ENCODE peak calls at places on chromosomes 4 and X, in four cellular contexts. M is adrenal gland, D is IMR-90, T is heart left ventricle. O is an unnamed sample.
A peak's percentile ranks its signal among the peaks of the same experiment; 100 is the strongest.

GRCh38 chrX:28549839-28550238 is 37.4 kb upstream of the IL1RAPL1 start:
- DNase-seq in M (no peak), D (no peak), T (no peak), O (no peak)

GRCh38 chr4:40165931-40166330 is 30.9 kb upstream of the RHOH start:
- DNase-seq in M (no peak), D (no peak), T (no peak), O (no peak)

GRCh38 chr4:142100941-142101340 is 464.6 kb downstream of the IL15 start:
- DNase-seq in M (no peak), D (no peak), T (no peak), O (no peak)

GRCh38 chrX:48508400-48509244 is at the start of gene PORCN:
- DNase-seq in M (peak; percentile 83), D (peak; percentile 35), T (peak; percentile 90), O (peak; percentile 91)

GRCh38 chr4:67549123-67549522 is 3.8 kb upstream of the CENPC start:
- DNase-seq in M (no peak), D (no peak), T (no peak), O (no peak)

GRCh38 chr4:120053916-120054315 is 12.7 kb downstream of the MAD2L1 start:
- DNase-seq in M (no peak), D (no peak), T (no peak), O (no peak)

GRCh38 chrX:136577562-136577961 is 45.5 kb downstream of the VGLL1 start:
- DNase-seq in M (peak; percentile 69), D (peak; percentile 32), T (peak; percentile 52), O (peak; percentile 77)

GRCh38 chrX:9767375-9767774 is 1.7 kb upstream of the GPR143 start:
- DNase-seq in M (no peak), D (no peak), T (no peak), O (no peak)

GRCh38 chrX:154918060-154918483 is 31.9 kb downstream of the F8A1 start:
- DNase-seq in M (peak; percentile 75), D (peak; percentile 80), T (peak; percentile 26), O (peak; percentile 86)

GRCh38 chr4:4509521-4509920 is 32.3 kb downstream of the STX18 start:
- DNase-seq in M (no peak), D (no peak), T (no peak), O (no peak)

GRCh38 chr4:41207330-41207831 is 7.0 kb downstream of the APBB2 start:
- DNase-seq in M (no peak), D (no peak), T (peak; percentile 45), O (no peak)

GRCh38 chr4:114005569-114006442 is 26.4 kb upstream of the ARSJ start:
- DNase-seq in M (no peak), D (peak; percentile 82), T (no peak), O (no peak)

GRCh38 chr4:163191999-163192398 is 25.3 kb upstream of the NAF1 start:
- DNase-seq in M (no peak), D (peak; percentile 39), T (no peak), O (no peak)

GRCh38 chrX:123859828-123860505 is at the start of gene XIAP:
- DNase-seq in M (peak; percentile 83), D (peak; percentile 84), T (peak; percentile 91), O (peak; percentile 92)

GRCh38 chrX:123859409-123859827 is 435 bp upstream of the XIAP start:
- DNase-seq in M (peak; percentile 72), D (no peak), T (no peak), O (no peak)

GRCh38 chrX:123860983-123861382 is 1.1 kb downstream of the XIAP start:
- DNase-seq in M (no peak), D (peak; percentile 19), T (no peak), O (no peak)

DNA sequence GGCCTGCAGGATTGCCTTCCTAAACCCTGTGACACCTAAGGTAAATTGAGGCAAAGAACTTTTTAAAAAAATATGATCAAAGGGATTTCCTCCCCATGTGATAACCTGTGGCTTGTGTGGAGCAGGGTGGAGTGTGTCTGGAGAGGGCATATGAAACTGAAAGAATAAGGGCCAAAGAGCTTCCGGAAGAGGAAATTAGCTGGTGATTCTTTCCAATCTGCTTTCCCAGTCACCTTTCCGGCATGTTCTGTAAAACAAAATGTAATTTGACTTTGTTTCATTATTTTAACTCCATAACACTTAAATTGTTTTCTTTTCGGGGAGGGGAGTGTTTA is 620 bp downstream of the XIAP start:
- DNase-seq in M (peak; percentile 40), D (no peak), T (no peak), O (no peak)
- TF ChIP-seq POLR2A in M (peak; percentile 8), D (no peak), T (no peak), O (no peak)

GRCh38 chrX:19879742-19880378 is 7.5 kb downstream of the SH3KBP1 start:
- DNase-seq in M (no peak), D (no peak), T (no peak), O (no peak)
- H3K4me1 ChIP-seq in M (no peaks in the 10 kb centered on the region), D (peaks cover 3% of the 10 kb centered on the region), T (no peaks in the 10 kb centered on the region), O (no peaks in the 10 kb centered on the region)

DNA sequence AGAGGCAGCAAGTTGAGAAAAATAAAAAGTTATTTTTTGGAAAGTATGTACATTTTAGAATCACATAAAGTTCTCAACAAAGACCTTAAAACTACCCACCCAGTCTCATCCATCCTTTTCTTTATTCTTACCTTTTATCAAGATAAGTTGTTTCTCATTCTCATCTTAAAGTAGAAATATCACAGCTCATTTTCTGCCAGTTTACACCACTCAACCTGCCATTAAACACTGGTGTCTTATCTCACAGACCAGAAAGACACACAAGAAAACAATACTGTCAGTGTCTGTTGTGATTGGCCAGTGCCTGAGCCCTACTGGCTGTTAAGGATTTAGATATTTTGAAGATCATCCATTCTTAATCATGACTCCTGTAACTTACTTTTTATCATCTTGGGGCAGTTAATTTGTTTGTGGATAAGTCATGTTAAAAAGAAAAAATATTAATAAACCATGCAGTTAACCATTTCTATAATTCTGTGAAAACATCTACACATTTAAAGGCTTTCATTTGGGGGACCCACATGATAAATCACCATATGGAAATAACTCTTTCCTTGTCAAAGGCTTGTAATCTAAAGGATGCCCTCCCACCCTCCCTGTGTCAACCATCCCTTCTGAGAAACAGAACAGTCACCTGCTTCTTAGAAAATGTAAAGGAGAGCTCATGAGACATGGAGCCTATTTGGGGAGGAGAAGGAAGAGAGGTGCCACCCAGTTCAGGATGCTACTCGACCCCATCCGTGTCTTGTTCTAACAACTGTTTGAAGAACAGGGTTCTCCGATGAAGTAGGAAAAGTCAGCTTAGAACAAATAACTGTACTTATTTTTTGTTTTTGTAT is 897.2 kb upstream of the INTU start:
- DNase-seq in M (no peak), D (no peak), T (no peak), O (no peak)
- TF ChIP-seq POLR2A in M (no peak), D (no peak), T (no peak), O (no peak)

GRCh38 chr4:70709551-70710080 is 12.1 kb upstream of the RUFY3 start:
- DNase-seq in M (no peak), D (no peak), T (no peak), O (no peak)
- H3K4me1 ChIP-seq in M (peaks cover 38% of the 10 kb centered on the region), D (peaks cover 4% of the 10 kb centered on the region), T (no peaks in the 10 kb centered on the region), O (no peaks in the 10 kb centered on the region)

GRCh38 chr4:82372874-82373815 is 646 bp downstream of the HNRNPD start:
- DNase-seq in M (peak; percentile 82), D (peak; percentile 57), T (peak; percentile 73), O (peak; percentile 88)
- TF ChIP-seq POLR2A in M (no peak), D (peak; percentile 72), T (no peak), O (no peak)

DNA sequence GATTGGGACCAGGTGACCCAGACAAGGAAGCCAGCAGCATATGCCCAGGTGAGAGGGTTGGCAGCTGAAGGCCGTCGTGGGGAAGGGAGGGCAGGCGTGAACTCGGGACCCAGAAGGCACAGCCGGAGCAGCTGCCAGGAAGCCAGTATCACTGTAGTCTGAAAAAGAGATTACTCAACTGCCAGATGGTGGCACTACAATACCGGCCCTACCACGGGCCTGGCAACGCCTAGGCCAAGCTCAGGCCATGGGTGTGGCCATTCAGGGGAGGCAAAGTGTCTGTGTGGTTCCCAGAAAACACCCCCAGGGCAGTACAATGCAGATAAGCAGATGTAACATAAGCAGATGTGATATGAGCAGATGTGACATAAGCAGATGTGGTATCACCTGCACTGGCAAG is 236.0 kb downstream of the AFAP1 start:
- DNase-seq in M (no peak), D (no peak), T (no peak), O (no peak)
- H3K4me1 ChIP-seq in M (no peaks in the 10 kb centered on the region), D (peaks cover 5% of the 10 kb centered on the region), T (no peaks in the 10 kb centered on the region), O (no peaks in the 10 kb centered on the region)

GRCh38 chr4:112284166-112284565 is 1.5 kb downstream of the TIFA start:
- DNase-seq in M (no peak), D (peak; percentile 8), T (no peak), O (no peak)
- TF ChIP-seq POLR2A in M (no peak), D (no peak), T (no peak), O (no peak)